ENCODE peak calls at places on chromosomes 13 and 19, in five cellular contexts. One of them, this sample, is unnamed.

GRCh38 chr19:13848811-13849241 is 28.1 kb upstream of the NANOS3 start:
- DNase-seq in substantia nigra: no peak
- DNase-seq in SK-N-SH: no peak
- DNase-seq in right cardiac atrium: no peak
- DNase-seq in left ventricle myocardium inferior: no peak
- DNase-seq in this sample: no peak

GRCh38 chr19:30309983-30310805 is 62.0 kb upstream of the ZNF536 start:
- DNase-seq in substantia nigra: no peak
- DNase-seq in SK-N-SH: no peak
- DNase-seq in right cardiac atrium: no peak
- DNase-seq in left ventricle myocardium inferior: no peak
- DNase-seq in this sample: no peak

GRCh38 chr13:84651288-84651687 is 769.0 kb upstream of the SLITRK1 start:
- DNase-seq in substantia nigra: no peak
- DNase-seq in SK-N-SH: no peak
- DNase-seq in right cardiac atrium: peak
- DNase-seq in left ventricle myocardium inferior: no peak
- DNase-seq in this sample: peak

GRCh38 chr13:71879129-71879535 is 12.1 kb upstream of the DACH1 start:
- DNase-seq in substantia nigra: no peak
- DNase-seq in SK-N-SH: peak
- DNase-seq in right cardiac atrium: no peak
- DNase-seq in left ventricle myocardium inferior: no peak
- DNase-seq in this sample: no peak

GRCh38 chr13:52454459-52454824 is 836 bp upstream of the CKAP2 start:
- DNase-seq in substantia nigra: no peak
- DNase-seq in SK-N-SH: peak
- DNase-seq in right cardiac atrium: no peak
- DNase-seq in left ventricle myocardium inferior: no peak
- DNase-seq in this sample: no peak

GRCh38 chr13:44805623-44806022 is 183.6 kb downstream of the NUFIP1 start:
- DNase-seq in substantia nigra: no peak
- DNase-seq in SK-N-SH: no peak
- DNase-seq in right cardiac atrium: no peak
- DNase-seq in left ventricle myocardium inferior: no peak
- DNase-seq in this sample: no peak

GRCh38 chr13:43044720-43045301 is 21.4 kb downstream of the DNAJC15 start:
- DNase-seq in substantia nigra: no peak
- DNase-seq in SK-N-SH: no peak
- DNase-seq in right cardiac atrium: no peak
- DNase-seq in left ventricle myocardium inferior: no peak
- DNase-seq in this sample: no peak

GRCh38 chr19:7670150-7670784 is 1.4 kb downstream of the RETN start:
- DNase-seq in substantia nigra: no peak
- DNase-seq in SK-N-SH: no peak
- DNase-seq in right cardiac atrium: no peak
- DNase-seq in left ventricle myocardium inferior: no peak
- DNase-seq in this sample: no peak

GRCh38 chr19:14471436-14472187 is 3.5 kb downstream of the PTGER1 start:
- DNase-seq in substantia nigra: no peak
- DNase-seq in SK-N-SH: peak
- DNase-seq in right cardiac atrium: no peak
- DNase-seq in left ventricle myocardium inferior: no peak
- DNase-seq in this sample: no peak

GRCh38 chr13:107665926-107666458 is 549.3 kb downstream of the LIG4 start:
- DNase-seq in substantia nigra: no peak
- DNase-seq in SK-N-SH: no peak
- DNase-seq in right cardiac atrium: no peak
- DNase-seq in left ventricle myocardium inferior: no peak
- DNase-seq in this sample: no peak

GRCh38 chr13:103883152-103883551 is 816.9 kb upstream of the SLC10A2 start:
- DNase-seq in substantia nigra: peak
- DNase-seq in SK-N-SH: peak
- DNase-seq in right cardiac atrium: peak
- DNase-seq in left ventricle myocardium inferior: peak
- DNase-seq in this sample: peak

GRCh38 chr19:3167533-3168272 is 10.9 kb upstream of the S1PR4 start:
- DNase-seq in substantia nigra: no peak
- DNase-seq in SK-N-SH: no peak
- DNase-seq in right cardiac atrium: no peak
- DNase-seq in left ventricle myocardium inferior: no peak
- DNase-seq in this sample: no peak

GRCh38 chr13:113875429-113875815 is 11.5 kb upstream of the GAS6 start:
- DNase-seq in substantia nigra: no peak
- DNase-seq in SK-N-SH: no peak
- DNase-seq in right cardiac atrium: no peak
- DNase-seq in left ventricle myocardium inferior: no peak
- DNase-seq in this sample: no peak
- H3K27ac ChIP-seq in substantia nigra: no peak
- H3K27ac ChIP-seq in SK-N-SH: no peak
- H3K27ac ChIP-seq in right cardiac atrium: no peak
- H3K27ac ChIP-seq in left ventricle myocardium inferior: no peak
- H3K27ac ChIP-seq in this sample: no peak

DNA sequence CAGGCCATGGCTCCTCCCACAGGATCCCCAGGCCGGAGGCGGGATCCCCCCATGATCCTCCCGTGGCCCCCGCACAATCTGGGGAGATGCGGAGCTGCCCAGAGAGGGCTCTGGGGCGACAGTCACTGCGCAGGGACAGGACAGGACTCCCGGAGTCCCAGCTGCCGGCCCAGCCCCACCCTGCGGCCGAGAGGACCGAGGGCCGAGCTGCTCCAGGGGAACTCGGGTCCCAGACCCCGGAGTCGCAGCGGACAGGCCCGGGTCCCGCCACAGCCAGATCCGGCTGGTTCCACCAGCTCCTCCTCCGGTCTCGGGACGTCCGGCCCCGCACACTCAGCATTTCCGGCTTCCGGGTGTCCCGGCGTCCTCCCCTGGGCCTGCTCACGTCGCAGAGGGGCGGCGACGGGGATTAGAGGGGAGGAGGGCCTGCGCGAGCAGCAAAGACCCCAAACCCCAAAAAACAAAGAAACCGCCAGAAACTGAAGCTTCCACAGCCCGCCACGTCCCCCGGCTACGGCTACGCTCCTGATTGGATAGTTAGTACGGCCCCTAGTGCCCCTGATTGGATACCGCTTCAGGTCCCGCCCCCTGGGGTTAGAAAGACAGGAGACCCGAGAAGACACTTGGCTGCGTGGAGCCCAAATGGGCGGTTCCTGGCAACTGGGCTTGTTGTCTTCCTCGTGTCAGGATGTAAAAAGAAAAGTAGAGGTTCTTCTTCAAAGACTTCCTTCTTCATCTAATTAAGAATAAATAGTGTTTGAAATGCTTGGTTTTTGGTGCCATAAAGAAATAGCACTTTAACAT is 21.3 kb upstream of the OR10H1 start:
- DNase-seq in substantia nigra: peak
- DNase-seq in SK-N-SH: peak
- DNase-seq in right cardiac atrium: peak
- DNase-seq in left ventricle myocardium inferior: peak
- DNase-seq in this sample: peak
- H3K27ac ChIP-seq in substantia nigra: peak
- H3K27ac ChIP-seq in SK-N-SH: peak
- H3K27ac ChIP-seq in right cardiac atrium: peak
- H3K27ac ChIP-seq in left ventricle myocardium inferior: peak
- H3K27ac ChIP-seq in this sample: peak

DNA sequence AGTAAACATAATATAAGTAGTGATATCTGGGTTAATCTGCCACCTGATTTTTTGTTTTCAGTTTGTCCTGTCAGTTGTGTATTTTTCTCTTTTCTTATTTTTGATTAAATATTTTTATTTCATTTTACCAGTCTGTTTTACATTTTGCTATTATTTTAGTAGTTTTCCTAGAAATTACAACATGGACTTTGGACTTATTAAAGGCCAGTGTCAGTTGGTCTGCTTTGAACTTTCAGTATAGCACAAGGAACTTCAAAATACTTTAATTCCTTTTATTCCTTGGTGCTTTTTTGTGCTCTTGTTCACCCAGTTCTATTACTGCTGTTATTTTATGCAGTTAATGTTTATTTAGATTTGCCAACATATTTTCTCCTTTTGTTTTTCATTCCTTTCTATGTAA is 149.6 kb downstream of the PDS5B start:
- DNase-seq in substantia nigra: no peak
- DNase-seq in SK-N-SH: no peak
- DNase-seq in right cardiac atrium: no peak
- DNase-seq in left ventricle myocardium inferior: no peak
- DNase-seq in this sample: no peak
- H3K27ac ChIP-seq in substantia nigra: no peak
- H3K27ac ChIP-seq in SK-N-SH: no peak
- H3K27ac ChIP-seq in right cardiac atrium: no peak
- H3K27ac ChIP-seq in left ventricle myocardium inferior: no peak
- H3K27ac ChIP-seq in this sample: peak

GRCh38 chr19:54439174-54439851 is 9.7 kb upstream of the LENG8 start:
- DNase-seq in substantia nigra: peak
- DNase-seq in SK-N-SH: peak
- DNase-seq in right cardiac atrium: peak
- DNase-seq in left ventricle myocardium inferior: no peak
- DNase-seq in this sample: no peak
- H3K27ac ChIP-seq in substantia nigra: peak
- H3K27ac ChIP-seq in SK-N-SH: no peak
- H3K27ac ChIP-seq in right cardiac atrium: no peak
- H3K27ac ChIP-seq in left ventricle myocardium inferior: no peak
- H3K27ac ChIP-seq in this sample: no peak

GRCh38 chr13:20997301-20998061 is 63.9 kb downstream of the LATS2 start:
- DNase-seq in substantia nigra: no peak
- DNase-seq in SK-N-SH: no peak
- DNase-seq in right cardiac atrium: peak
- DNase-seq in left ventricle myocardium inferior: peak
- DNase-seq in this sample: peak
- H3K27ac ChIP-seq in substantia nigra: no peak
- H3K27ac ChIP-seq in SK-N-SH: peak
- H3K27ac ChIP-seq in right cardiac atrium: peak
- H3K27ac ChIP-seq in left ventricle myocardium inferior: peak
- H3K27ac ChIP-seq in this sample: peak

GRCh38 chr19:46620267-46620666 is 4.6 kb downstream of the PTGIR start:
- DNase-seq in substantia nigra: no peak
- DNase-seq in SK-N-SH: no peak
- DNase-seq in right cardiac atrium: no peak
- DNase-seq in left ventricle myocardium inferior: no peak
- DNase-seq in this sample: no peak

GRCh38 chr19:46622118-46622446 is 2.8 kb downstream of the PTGIR start:
- DNase-seq in substantia nigra: no peak
- DNase-seq in SK-N-SH: peak
- DNase-seq in right cardiac atrium: peak
- DNase-seq in left ventricle myocardium inferior: no peak
- DNase-seq in this sample: peak

GRCh38 chr19:46620716-46621115 is 4.2 kb downstream of the PTGIR start:
- DNase-seq in substantia nigra: no peak
- DNase-seq in SK-N-SH: peak
- DNase-seq in right cardiac atrium: peak
- DNase-seq in left ventricle myocardium inferior: no peak
- DNase-seq in this sample: peak

GRCh38 chr19:46623915-46624502 is 880 bp downstream of the PTGIR start:
- DNase-seq in substantia nigra: no peak
- DNase-seq in SK-N-SH: no peak
- DNase-seq in right cardiac atrium: no peak
- DNase-seq in left ventricle myocardium inferior: no peak
- DNase-seq in this sample: no peak

DNA sequence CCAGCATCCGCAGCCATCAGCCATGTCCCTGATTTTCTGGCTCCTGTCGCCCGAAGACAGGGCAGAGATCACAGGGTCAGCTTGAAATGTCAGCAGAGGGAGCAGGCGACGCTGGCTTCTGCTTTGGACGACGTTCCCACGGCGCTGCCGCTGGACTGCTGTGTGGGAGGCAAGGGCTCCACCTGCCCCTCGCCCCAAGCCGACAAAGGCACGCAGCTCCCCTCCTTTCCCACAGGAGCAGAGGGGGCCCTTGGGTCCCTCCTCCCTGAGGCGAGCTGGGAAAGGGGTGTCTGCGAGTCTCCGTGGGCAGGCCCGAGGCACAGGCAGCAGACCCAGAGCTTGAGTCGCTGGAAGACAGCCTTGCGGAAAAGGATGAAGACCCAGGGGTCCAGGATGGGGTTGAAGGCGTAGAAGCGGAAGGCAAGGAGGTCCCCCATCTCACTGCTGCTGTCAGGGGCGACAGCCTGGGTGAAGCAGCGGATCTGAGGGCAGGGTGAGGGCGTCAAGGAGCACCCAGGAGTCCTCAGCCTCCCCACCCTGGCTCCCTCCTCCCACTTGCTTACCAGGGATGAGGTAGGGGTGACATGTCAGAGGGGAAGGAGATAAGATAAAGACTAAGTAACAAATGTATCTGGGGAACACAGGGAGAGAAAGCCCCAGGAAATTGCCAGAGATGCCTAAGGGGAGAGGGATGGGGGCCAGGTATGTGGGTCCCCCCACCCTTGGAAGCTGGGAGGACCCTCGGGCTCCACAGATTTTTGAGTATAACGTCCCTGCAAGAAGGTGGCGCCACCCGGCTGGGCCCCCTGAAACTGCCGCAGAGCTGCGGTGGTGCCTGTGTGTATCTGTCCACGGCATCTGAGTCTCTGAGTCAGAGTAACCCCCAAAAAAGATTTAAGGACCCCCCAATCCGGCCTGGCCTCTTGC is 3.4 kb downstream of the PTGIR start:
- DNase-seq in substantia nigra: no peak
- DNase-seq in SK-N-SH: peak
- DNase-seq in right cardiac atrium: peak
- DNase-seq in left ventricle myocardium inferior: no peak
- DNase-seq in this sample: peak
- H3K27ac ChIP-seq in substantia nigra: no peak
- H3K27ac ChIP-seq in SK-N-SH: no peak
- H3K27ac ChIP-seq in right cardiac atrium: peak
- H3K27ac ChIP-seq in left ventricle myocardium inferior: peak
- H3K27ac ChIP-seq in this sample: peak

This sample was measured in heart left ventricle.